ENCODE peak calls at places on chromosomes 6 and 20, in nine cellular contexts. H is SK-N-SH, Z is hepatocyte, F is neural progenitor cell, V is HCT116, R is GM23248, D is PC-3, B is OCI-LY7, W is MM.1S. Y is an unnamed sample.

GRCh38 chr6:96923400-96923799 is 1.1 kb upstream of the KLHL32 start:
- DNase-seq in H (no peak), Z (no peak), F (no peak), V (no peak), R (no peak), D (no peak), B (no peak), W (no peak), Y (no peak)

GRCh38 chr20:50220894-50221266 is 30.2 kb downstream of the CEBPB start:
- DNase-seq in H (no peak), Z (no peak), F (no peak), V (no peak), R (no peak), D (no peak), B (no peak), W (no peak), Y (no peak)

GRCh38 chr6:109515781-109516409 is 32.9 kb upstream of the ZBTB24 start:
- DNase-seq in H (no peak), Z (no peak), F (no peak), V (no peak), R (peak), D (no peak), B (no peak), W (peak), Y (no peak)

GRCh38 chr20:36830791-36831691 is 44.9 kb upstream of the TLDC2 start:
- DNase-seq in H (peak), Z (no peak), F (no peak), V (no peak), R (peak), D (peak), B (no peak), W (no peak), Y (peak)

GRCh38 chr6:163346529-163346961 is 68.0 kb upstream of the QKI start:
- DNase-seq in H (peak), Z (no peak), F (peak), V (no peak), R (no peak), D (no peak), B (no peak), W (no peak), Y (no peak)

GRCh38 chr20:48824830-48825550 is 2.8 kb downstream of the PREX1 start:
- DNase-seq in H (no peak), Z (no peak), F (peak), V (no peak), R (no peak), D (no peak), B (no peak), W (no peak), Y (no peak)

GRCh38 chr6:42025066-42025789 is 25.1 kb upstream of the TAF8 start:
- DNase-seq in H (no peak), Z (no peak), F (no peak), V (no peak), R (no peak), D (no peak), B (peak), W (no peak), Y (no peak)

GRCh38 chr20:15068486-15068885 is 731.1 kb upstream of the FLRT3 start:
- DNase-seq in H (no peak), Z (no peak), F (no peak), V (no peak), R (no peak), D (no peak), B (no peak), W (no peak), Y (no peak)

GRCh38 chr6:43009124-43009523 is 4.6 kb downstream of the MEA1 start:
- DNase-seq in H (peak), Z (peak), F (peak), V (no peak), R (peak), D (peak), B (peak), W (no peak), Y (peak)

DNA sequence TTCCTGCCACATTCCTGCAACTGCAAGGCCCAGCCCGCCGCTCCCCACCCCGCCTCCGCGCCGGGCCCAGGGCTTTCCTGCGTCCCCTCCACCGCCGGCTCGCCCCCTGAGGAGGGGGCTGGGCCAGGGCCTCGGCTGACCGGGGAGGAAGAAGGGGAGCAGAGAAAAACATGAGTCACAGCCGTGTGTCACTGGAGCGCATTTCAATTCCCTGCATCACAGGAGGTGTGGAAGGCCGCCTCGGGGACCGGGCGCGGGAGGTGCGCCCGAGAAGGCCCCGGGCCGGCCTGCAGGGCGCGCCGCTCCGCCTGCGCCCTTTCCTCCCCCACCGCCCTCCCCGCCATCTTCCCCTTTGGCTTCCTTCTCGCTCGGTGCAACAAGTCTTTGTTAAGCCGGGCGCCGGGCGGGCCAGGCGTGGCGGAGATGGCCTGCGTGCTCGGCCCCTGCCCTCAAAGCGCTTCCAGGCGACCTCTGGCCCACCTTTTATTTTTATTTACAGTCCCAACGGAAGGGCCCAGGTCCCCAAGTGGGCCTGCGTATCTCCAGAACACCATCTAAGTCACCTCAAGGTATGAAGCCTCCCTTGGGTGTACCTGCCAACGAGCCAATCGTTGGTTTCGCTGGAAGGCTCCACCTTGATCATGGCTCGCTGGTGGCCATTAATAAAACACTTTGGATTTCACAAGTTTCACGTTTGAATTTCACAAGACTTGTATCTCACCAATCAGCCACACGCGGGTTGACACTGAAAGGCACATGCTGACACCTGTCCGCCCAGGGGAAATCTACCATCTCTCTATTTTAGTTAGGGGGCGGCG is 859 bp upstream of the HMGA1 start:
- DNase-seq in H (no peak), Z (peak), F (peak), V (no peak), R (peak), D (peak), B (peak), W (no peak), Y (peak)
- TF ChIP-seq EZH2phosphoT487 in H (no peak), Z (no peak), F (no peak), V (no peak), R (no peak), D (peak), B (no peak), W (no peak), Y (no peak)

GRCh38 chr6:20377623-20378265 is 23.9 kb upstream of the E2F3 start:
- DNase-seq in H (no peak), Z (no peak), F (no peak), V (no peak), R (peak), D (peak), B (peak), W (peak), Y (no peak)
- TF ChIP-seq EZH2phosphoT487 in H (no peak), Z (no peak), F (no peak), V (no peak), R (no peak), D (no peak), B (no peak), W (no peak), Y (no peak)

GRCh38 chr6:135052939-135053338 is 1.7 kb downstream of the HBS1L start:
- DNase-seq in H (no peak), Z (no peak), F (no peak), V (no peak), R (peak), D (no peak), B (no peak), W (no peak), Y (no peak)
- TF ChIP-seq EZH2phosphoT487 in H (no peak), Z (no peak), F (no peak), V (no peak), R (no peak), D (no peak), B (no peak), W (no peak), Y (no peak)

GRCh38 chr20:3304456-3304855 is 65.5 kb upstream of the SLC4A11 start:
- DNase-seq in H (no peak), Z (no peak), F (no peak), V (no peak), R (no peak), D (no peak), B (no peak), W (no peak), Y (no peak)

GRCh38 chr20:3309226-3309625 is 70.2 kb upstream of the SLC4A11 start:
- DNase-seq in H (no peak), Z (no peak), F (no peak), V (no peak), R (peak), D (no peak), B (no peak), W (no peak), Y (no peak)

GRCh38 chr20:3307695-3308094 is 68.7 kb upstream of the SLC4A11 start:
- DNase-seq in H (no peak), Z (no peak), F (no peak), V (no peak), R (no peak), D (no peak), B (no peak), W (no peak), Y (no peak)

GRCh38 chr20:3311623-3312022 is 72.6 kb upstream of the SLC4A11 start:
- DNase-seq in H (no peak), Z (no peak), F (no peak), V (no peak), R (no peak), D (no peak), B (no peak), W (no peak), Y (no peak)

GRCh38 chr20:3307078-3307477 is 68.1 kb upstream of the SLC4A11 start:
- DNase-seq in H (no peak), Z (no peak), F (no peak), V (no peak), R (no peak), D (no peak), B (no peak), W (no peak), Y (no peak)
- TF ChIP-seq EZH2phosphoT487 in H (no peak), Z (no peak), F (no peak), V (no peak), R (no peak), D (no peak), B (no peak), W (no peak), Y (no peak)

GRCh38 chr6:49764571-49765236 is 20.5 kb upstream of the CRISP3 start:
- DNase-seq in H (no peak), Z (no peak), F (peak), V (no peak), R (no peak), D (no peak), B (no peak), W (no peak), Y (no peak)
- TF ChIP-seq EZH2phosphoT487 in H (no peak), Z (no peak), F (no peak), V (no peak), R (no peak), D (no peak), B (no peak), W (no peak), Y (no peak)

GRCh38 chr20:1308067-1308701 is 20.8 kb downstream of the SDCBP2 start:
- DNase-seq in H (no peak), Z (no peak), F (no peak), V (no peak), R (no peak), D (no peak), B (no peak), W (no peak), Y (no peak)
- TF ChIP-seq EZH2phosphoT487 in H (no peak), Z (no peak), F (no peak), V (no peak), R (no peak), D (no peak), B (no peak), W (no peak), Y (no peak)

GRCh38 chr6:24720604-24721460 is 1.9 kb upstream of the C6orf62 start:
- DNase-seq in H (peak), Z (peak), F (peak), V (peak), R (peak), D (peak), B (peak), W (peak), Y (peak)

GRCh38 chr6:24721461-24722215 is 2.7 kb upstream of the C6orf62 start:
- DNase-seq in H (no peak), Z (peak), F (no peak), V (no peak), R (peak), D (no peak), B (no peak), W (no peak), Y (no peak)

GRCh38 chr6:24718449-24719124 is 367 bp downstream of the C6orf62 start:
- DNase-seq in H (no peak), Z (no peak), F (no peak), V (no peak), R (no peak), D (no peak), B (peak), W (no peak), Y (no peak)

GRCh38 chr6:24719125-24719931 is at the start of gene C6orf62:
- DNase-seq in H (peak), Z (peak), F (peak), V (no peak), R (peak), D (peak), B (peak), W (peak), Y (peak)

DNA sequence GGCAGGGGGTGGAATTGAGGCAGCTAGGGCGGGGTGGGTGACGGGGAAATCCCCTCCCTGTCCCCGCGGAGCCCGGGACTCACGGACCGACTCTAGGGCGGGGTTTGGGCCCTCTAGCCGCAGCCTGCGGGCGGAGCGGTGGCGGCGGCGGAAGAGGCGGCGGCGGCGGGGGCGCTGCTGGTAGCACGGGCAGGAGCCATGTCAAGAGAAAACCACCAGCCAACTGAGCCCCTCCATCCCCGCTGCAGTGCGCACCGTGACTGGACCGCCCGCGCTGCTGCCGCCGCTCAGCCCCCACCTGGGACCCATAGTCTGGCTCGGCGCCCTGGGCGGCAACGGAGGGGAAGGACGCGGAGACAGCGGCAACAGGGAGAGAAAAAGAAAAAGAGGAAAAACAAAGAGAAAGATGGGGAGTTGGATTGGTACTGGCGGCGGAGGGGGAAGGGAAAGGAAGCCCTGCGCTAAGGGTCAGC is 1.2 kb upstream of the C6orf62 start:
- DNase-seq in H (peak), Z (peak), F (peak), V (no peak), R (peak), D (peak), B (peak), W (peak), Y (peak)
- TF ChIP-seq EZH2phosphoT487 in H (no peak), Z (no peak), F (no peak), V (no peak), R (no peak), D (no peak), B (no peak), W (no peak), Y (no peak)

DNA sequence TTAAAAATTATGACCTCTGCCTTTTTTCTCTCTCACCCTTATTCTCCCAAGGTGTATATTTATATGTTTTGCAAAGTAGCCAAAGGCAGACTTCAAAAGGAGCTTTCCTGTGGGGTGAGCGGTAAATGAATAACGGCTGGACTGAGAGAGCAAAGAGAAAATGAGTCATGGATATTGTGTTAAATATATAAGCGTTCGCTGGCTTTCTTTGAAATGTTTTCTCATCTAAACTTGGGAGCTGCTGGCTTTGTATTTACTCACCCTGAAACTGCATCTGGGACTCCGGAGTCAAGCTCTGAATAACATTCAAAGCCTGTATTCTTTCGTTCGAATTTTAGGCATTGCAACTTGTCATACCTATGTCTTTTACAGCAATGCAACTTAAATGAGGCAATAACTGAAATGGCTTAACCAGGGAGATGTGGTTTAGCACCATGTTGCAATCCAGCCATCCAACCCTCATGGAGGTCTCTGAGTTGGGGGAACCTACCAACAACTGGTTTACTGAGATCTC is 32.0 kb downstream of the ATXN1 start:
- DNase-seq in H (no peak), Z (peak), F (no peak), V (no peak), R (peak), D (peak), B (no peak), W (no peak), Y (no peak)
- TF ChIP-seq EZH2phosphoT487 in H (no peak), Z (no peak), F (no peak), V (no peak), R (no peak), D (no peak), B (no peak), W (no peak), Y (no peak)

DNA sequence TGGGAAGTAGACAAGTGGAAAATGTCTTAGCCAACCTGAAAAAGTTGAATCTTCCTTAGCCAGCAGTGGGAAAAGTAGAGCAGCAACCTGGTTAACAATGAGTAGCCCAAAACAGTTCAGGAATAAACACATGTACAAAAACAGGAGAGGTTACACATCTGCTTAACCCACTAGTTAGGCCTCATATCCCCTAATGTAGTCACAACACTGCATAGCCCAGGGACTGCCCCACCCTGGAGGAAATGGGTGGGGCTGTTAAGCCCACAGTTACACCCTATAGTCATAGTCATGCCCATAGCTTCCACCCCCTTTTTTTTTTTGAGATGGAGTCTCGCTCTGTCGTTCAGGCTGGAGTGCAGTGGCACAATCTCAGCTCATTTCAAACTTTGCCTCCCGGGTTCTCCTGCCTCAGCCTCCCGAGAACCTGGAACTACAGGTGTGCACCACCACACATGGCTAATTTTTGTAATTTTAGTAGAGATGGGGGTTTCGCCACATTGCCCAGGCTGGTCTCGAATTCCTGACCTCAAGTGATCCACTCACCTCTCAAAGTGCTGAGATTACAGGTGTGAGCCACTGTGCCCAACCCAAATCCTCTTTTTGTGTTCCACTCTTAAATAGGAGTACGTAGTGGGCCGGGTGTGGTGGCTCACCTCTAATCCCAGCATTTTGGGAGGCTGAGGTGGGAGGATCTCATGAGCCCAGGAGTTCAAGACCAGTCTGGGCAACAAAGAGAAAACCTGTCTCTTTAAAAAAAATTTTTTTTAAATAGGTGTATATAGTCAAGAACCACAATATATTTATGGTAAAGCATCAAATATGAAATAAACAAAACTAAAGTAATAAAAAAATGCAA is 24.5 kb downstream of the ILRUN start:
- DNase-seq in H (no peak), Z (no peak), F (no peak), V (no peak), R (peak), D (peak), B (peak), W (peak), Y (no peak)
- TF ChIP-seq EZH2phosphoT487 in H (no peak), Z (no peak), F (no peak), V (no peak), R (no peak), D (no peak), B (no peak), W (no peak), Y (no peak)

Y was measured in GM23338.